ENCODE peak calls at places on chromosomes 2 and 18, in five cellular contexts. E is sigmoid colon; J is CD8-positive, alpha-beta T cell; N is transverse colon; D is MM.1S. Y is an unnamed sample.

GRCh38 chr2:77484026-77484425 is 38.1 kb downstream of the LRRTM4 start:
- DNase-seq in E (no peak), J (no peak), D (peak; percentile 18), N (no peak), Y (no peak)

GRCh38 chr18:49853011-49853410 is 39.7 kb upstream of the ACAA2 start:
- DNase-seq in E (no peak), J (no peak), D (no peak), N (no peak), Y (no peak)

GRCh38 chr2:79833235-79833878 is 320.5 kb downstream of the CTNNA2 start:
- DNase-seq in N (no peak), J (no peak), D (no peak), E (no peak), Y (no peak)

GRCh38 chr2:17593841-17594482 is 53.5 kb downstream of the VSNL1 start:
- DNase-seq in N (no peak), E (no peak), D (no peak), J (no peak), Y (no peak)

GRCh38 chr2:113219889-113220641 is 46.3 kb downstream of the PSD4 start:
- DNase-seq in J (no peak), N (peak; percentile 84), E (peak; percentile 83), D (no peak), Y (no peak)

GRCh38 chr2:163856941-163857340 is 121.1 kb upstream of the FIGN start:
- DNase-seq in J (no peak), D (no peak), E (no peak), N (no peak), Y (no peak)

GRCh38 chr18:57819671-57820460 is 16.8 kb upstream of the ATP8B1 start:
- DNase-seq in D (no peak), N (peak; percentile 82), J (no peak), E (no peak), Y (no peak)

GRCh38 chr2:37350034-37350433 is 5.6 kb downstream of the QPCT start:
- DNase-seq in D (peak; percentile 92), E (no peak), N (peak; percentile 53), J (no peak), Y (peak; percentile 13)

GRCh38 chr2:38741542-38741852 is 9.7 kb downstream of the SRSF7 start:
- DNase-seq in E (no peak), J (no peak), N (no peak), D (no peak), Y (no peak)

GRCh38 chr18:26549103-26549485 is 741 bp upstream of the KCTD1 start:
- DNase-seq in N (peak; percentile 38), D (peak; percentile 26), J (no peak), E (peak; percentile 69), Y (peak; percentile 39)

GRCh38 chr2:21891191-21891590 is 767.4 kb downstream of the TDRD15 start:
- DNase-seq in D (no peak), E (no peak), J (no peak), N (no peak), Y (no peak)

GRCh38 chr2:160719116-160719515 is 225.5 kb upstream of the RBMS1 start:
- DNase-seq in D (no peak), N (no peak), J (no peak), E (no peak), Y (no peak)

GRCh38 chr2:5315512-5315911 is 376.7 kb upstream of the SOX11 start:
- DNase-seq in J (no peak), D (no peak), N (no peak), E (no peak), Y (no peak)

GRCh38 chr18:60259052-60259681 is 113.4 kb downstream of the MC4R start:
- DNase-seq in E (no peak), N (no peak), J (no peak), D (no peak), Y (no peak)
- TF ChIP-seq CTCF in E (no peak), N (no peak), J (no peak), D (no peak), Y (no peak)

GRCh38 chr2:627926-628560 is 49.2 kb downstream of the TMEM18 start:
- DNase-seq in E (no peak), J (no peak), N (no peak), D (no peak), Y (no peak)

GRCh38 chr2:626491-627339 is 50.5 kb downstream of the TMEM18 start:
- DNase-seq in D (no peak), N (no peak), E (no peak), J (no peak), Y (no peak)

GRCh38 chr2:629961-630360 is 47.2 kb downstream of the TMEM18 start:
- DNase-seq in D (no peak), E (no peak), N (no peak), J (no peak), Y (no peak)

GRCh38 chr2:627340-627709 is 49.9 kb downstream of the TMEM18 start:
- DNase-seq in E (no peak), N (no peak), J (no peak), D (no peak), Y (no peak)

DNA sequence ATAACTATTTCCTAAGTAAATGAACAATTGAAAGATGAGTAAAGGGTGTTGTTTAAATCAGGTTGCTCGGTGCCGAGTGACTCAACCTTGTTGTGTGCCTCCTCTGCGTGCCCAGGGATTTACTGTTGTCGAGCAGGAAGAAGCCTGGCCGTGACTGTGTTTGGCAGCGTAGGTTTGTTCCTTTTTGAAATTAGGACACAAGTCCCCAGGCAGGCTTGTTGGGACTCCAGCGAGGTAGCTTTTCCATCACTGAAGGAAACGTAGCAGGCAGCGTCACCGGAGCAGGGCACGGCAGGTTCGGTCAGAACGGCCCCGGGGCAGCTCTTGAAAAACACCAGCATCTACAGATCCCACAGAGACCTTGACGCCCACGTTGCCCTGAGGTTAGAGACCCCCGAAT is 48.6 kb downstream of the TMEM18 start:
- DNase-seq in D (no peak), N (no peak), E (no peak), J (no peak), Y (no peak)
- H3K4me3 ChIP-seq in D (no peak overlapping the region), N (no peak overlapping the region), E (no peak overlapping the region), J (no peak overlapping the region), Y (no peak overlapping the region)

GRCh38 chr2:233445152-233445830 is 91.0 kb downstream of the DGKD start:
- DNase-seq in J (no peak), N (peak; percentile 4), D (no peak), E (peak; percentile 8), Y (no peak)
- H3K36me3 ChIP-seq in J (peaks cover 69% of the 10 kb centered on the region), N (peaks cover 22% of the 10 kb centered on the region), D (no peaks in the 10 kb centered on the region), E (peaks cover 12% of the 10 kb centered on the region), Y (peaks cover 59% of the 10 kb centered on the region)

GRCh38 chr2:159185401-159186130 is 100.9 kb downstream of the WDSUB1 start:
- DNase-seq in D (peak; percentile 28), J (no peak), N (no peak), E (no peak), Y (peak; percentile 44)
- TF ChIP-seq CTCF in D (peak; percentile 37), J (no peak), N (peak; percentile 34), E (peak; percentile 31), Y (peak; percentile 69)

DNA sequence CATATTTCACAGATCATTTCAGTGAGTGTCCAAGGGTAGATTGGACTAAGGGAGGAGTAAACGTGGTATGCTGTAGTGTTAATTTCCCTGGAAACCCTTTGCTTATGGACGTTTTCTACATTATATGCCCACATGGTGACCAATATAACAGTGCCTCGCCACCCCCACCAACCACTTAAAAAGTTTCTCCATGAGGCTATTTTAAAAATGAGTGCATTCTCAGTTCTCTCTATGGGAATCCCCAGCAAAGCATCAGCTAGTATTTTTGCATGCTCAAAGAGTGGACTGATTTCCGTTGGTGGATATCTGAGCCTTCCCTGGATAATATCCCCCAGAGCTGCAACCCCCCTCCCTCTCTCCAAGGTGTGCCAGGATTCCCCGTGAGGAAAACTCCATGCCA is 73.2 kb downstream of the TGFA start:
- DNase-seq in D (peak; percentile 44), J (no peak), E (no peak), N (no peak), Y (no peak)
- H3K4me3 ChIP-seq in D (peak overlapping the region; percentile 19), J (no peak overlapping the region), E (no peak overlapping the region), N (no peak overlapping the region), Y (no peak overlapping the region)

GRCh38 chr2:241258505-241259160 is 56.8 kb downstream of the HDLBP start:
- DNase-seq in D (no peak), J (no peak), E (no peak), N (no peak), Y (no peak)
- H3K36me3 ChIP-seq in D (peaks cover 13% of the 10 kb centered on the region), J (peaks cover 48% of the 10 kb centered on the region), E (peaks cover 72% of the 10 kb centered on the region), N (peaks cover 69% of the 10 kb centered on the region), Y (peaks cover 55% of the 10 kb centered on the region)

GRCh38 chr18:10946058-10946457 is 203.3 kb downstream of the PIEZO2 start:
- DNase-seq in D (no peak), N (no peak), E (no peak), J (no peak), Y (no peak)

GRCh38 chr18:10938241-10938640 is 211.1 kb downstream of the PIEZO2 start:
- DNase-seq in E (no peak), J (no peak), D (no peak), N (no peak), Y (no peak)

GRCh38 chr18:10939822-10940221 is 209.5 kb downstream of the PIEZO2 start:
- DNase-seq in D (no peak), J (no peak), N (no peak), E (no peak), Y (no peak)

GRCh38 chr18:10948421-10948820 is 200.9 kb downstream of the PIEZO2 start:
- DNase-seq in N (no peak), D (no peak), J (no peak), E (no peak), Y (no peak)

DNA sequence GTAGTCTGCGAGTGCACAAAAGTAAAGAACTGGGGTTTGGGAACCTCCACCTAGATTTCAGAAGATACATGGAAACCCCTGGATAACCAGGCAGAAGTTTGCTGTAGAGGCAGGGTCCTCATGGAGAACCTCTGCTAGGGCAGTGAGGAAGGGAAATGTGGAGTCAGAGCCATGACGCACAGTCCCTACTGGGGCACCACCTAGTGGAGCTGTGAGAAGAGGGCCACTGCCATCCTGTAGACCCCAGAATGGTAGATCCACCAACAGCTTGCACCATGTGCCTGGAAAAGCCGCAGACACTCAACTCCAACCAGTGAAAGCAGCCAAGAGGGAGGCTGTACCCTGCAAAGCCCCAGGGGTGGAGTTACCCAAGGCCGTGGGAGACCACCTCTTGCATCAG is 206.4 kb downstream of the PIEZO2 start:
- DNase-seq in E (no peak), N (no peak), J (no peak), D (no peak), Y (no peak)
- TF ChIP-seq CTCF in E (no peak), N (no peak), J (no peak), D (no peak), Y (no peak)

GRCh38 chr2:28359222-28360065 is 33.2 kb upstream of the FOSL2 start:
- DNase-seq in E (no peak), D (peak; percentile 88), J (peak; percentile 69), N (peak; percentile 73), Y (peak; percentile 66)
- H3K4me3 ChIP-seq in E (no peak overlapping the region), D (no peak overlapping the region), J (peak overlapping the region; percentile 25), N (no peak overlapping the region), Y (no peak overlapping the region)

GRCh38 chr2:219228026-219228744 is 1.3 kb downstream of the ATG9A start:
- DNase-seq in N (no peak), D (no peak), E (no peak), J (no peak), Y (no peak)
- H3K36me3 ChIP-seq in N (peaks cover 37% of the 10 kb centered on the region), D (peaks cover 5% of the 10 kb centered on the region), E (peaks cover 45% of the 10 kb centered on the region), J (peaks cover 38% of the 10 kb centered on the region), Y (peaks cover 32% of the 10 kb centered on the region)

Y was measured in GM06990.